ENCODE peak calls at places on chromosomes 6 and 20, in seven cellular contexts. Z is MG63; Y is EL; U is neural progenitor cell; K is AG04450; E is stimulated activated CD4-positive, alpha-beta T cell treated with anti-CD3 and anti-CD28 coated beads, TNF-alpha, amount 100 ng/mL, for 24 hours; M is WTC11. J is an unnamed sample.

GRCh38 chr6:60952500-60952899 is 1333.5 kb downstream of the KHDRBS2 start:
- DNase-seq in Z (no peak), Y (no peak), U (no peak), K (no peak), E (no peak), M (no peak), J (no peak)

GRCh38 chr20:41367393-41367695 is 726 bp upstream of the EMILIN3 start:
- DNase-seq in Z (no peak), Y (no peak), U (peak; percentile 42), K (no peak), E (no peak), M (no peak), J (no peak)

GRCh38 chr6:125050663-125051318 is 88.6 kb downstream of the RNF217 start:
- DNase-seq in Z (no peak), Y (no peak), U (no peak), K (no peak), E (no peak), M (no peak), J (no peak)

GRCh38 chr6:45454008-45454911 is 76.5 kb upstream of the SUPT3H start:
- DNase-seq in Z (no peak), Y (peak; percentile 81), U (no peak), K (peak; percentile 37), E (no peak), M (no peak), J (no peak)

GRCh38 chr6:166595061-166595780 is 8.7 kb upstream of the RAMACL start:
- DNase-seq in Z (peak; percentile 31), Y (peak; percentile 92), U (no peak), K (peak; percentile 76), E (no peak), M (no peak), J (no peak)

GRCh38 chr20:15823718-15824117 is 749.5 kb downstream of the KIF16B start:
- DNase-seq in Z (no peak), Y (no peak), U (no peak), K (no peak), E (no peak), M (no peak), J (no peak)

GRCh38 chr20:5001174-5002076 is at the start of gene SLC23A2:
- DNase-seq in Z (peak; percentile 49), Y (peak; percentile 41), U (peak; percentile 66), K (no peak), E (peak; percentile 56), M (peak; percentile 42), J (peak; percentile 67)

GRCh38 chr20:59165389-59165785 is 1.8 kb downstream of the ZNF831 start:
- DNase-seq in Z (no peak), Y (no peak), U (no peak), K (no peak), E (no peak), M (no peak), J (no peak)

GRCh38 chr6:16810411-16810810 is 49.2 kb upstream of the ATXN1 start:
- DNase-seq in Z (no peak), Y (no peak), U (no peak), K (no peak), E (no peak), M (no peak), J (no peak)

GRCh38 chr6:135266675-135267074 is 85.6 kb downstream of the MYB start:
- DNase-seq in Z (no peak), Y (no peak), U (no peak), K (no peak), E (no peak), M (no peak), J (no peak)

J was measured in tibial artery.